ENCODE peak calls at places on chromosome 9, in six cellular contexts. One of them, this sample, is unnamed.

GRCh38 chr9:36866840-36867239 is 167.2 kb downstream of the PAX5 start:
- DNase-seq in heart left ventricle: no peak
- DNase-seq in esophagus squamous epithelium: no peak
- DNase-seq in HCT116: no peak
- DNase-seq in upper lobe of left lung: no peak
- DNase-seq in IMR-90: no peak
- DNase-seq in this sample: no peak

GRCh38 chr9:87567566-87567965 is 69.9 kb downstream of the DAPK1 start:
- DNase-seq in heart left ventricle: no peak
- DNase-seq in esophagus squamous epithelium: no peak
- DNase-seq in HCT116: no peak
- DNase-seq in upper lobe of left lung: no peak
- DNase-seq in IMR-90: no peak
- DNase-seq in this sample: no peak

GRCh38 chr9:34654317-34655083 is 2.5 kb downstream of the IL11RA start:
- DNase-seq in heart left ventricle: peak; percentile 85
- DNase-seq in esophagus squamous epithelium: no peak
- DNase-seq in HCT116: no peak
- DNase-seq in upper lobe of left lung: no peak
- DNase-seq in IMR-90: peak; percentile 57
- DNase-seq in this sample: no peak

GRCh38 chr9:8338249-8338721 is 538.7 kb upstream of the DMAC1 start:
- DNase-seq in heart left ventricle: no peak
- DNase-seq in esophagus squamous epithelium: no peak
- DNase-seq in HCT116: no peak
- DNase-seq in upper lobe of left lung: no peak
- DNase-seq in IMR-90: peak; percentile 7
- DNase-seq in this sample: no peak

GRCh38 chr9:118305371-118305770 is 601.2 kb downstream of the TLR4 start:
- DNase-seq in heart left ventricle: no peak
- DNase-seq in esophagus squamous epithelium: no peak
- DNase-seq in HCT116: no peak
- DNase-seq in upper lobe of left lung: no peak
- DNase-seq in IMR-90: no peak
- DNase-seq in this sample: no peak

GRCh38 chr9:87596862-87597261 is 99.2 kb downstream of the DAPK1 start:
- DNase-seq in heart left ventricle: peak; percentile 27
- DNase-seq in esophagus squamous epithelium: no peak
- DNase-seq in HCT116: no peak
- DNase-seq in upper lobe of left lung: peak; percentile 72
- DNase-seq in IMR-90: no peak
- DNase-seq in this sample: no peak

GRCh38 chr9:130266236-130267098 is 907 bp downstream of the HMCN2 start:
- DNase-seq in heart left ventricle: no peak
- DNase-seq in esophagus squamous epithelium: no peak
- DNase-seq in HCT116: no peak
- DNase-seq in upper lobe of left lung: no peak
- DNase-seq in IMR-90: no peak
- DNase-seq in this sample: peak; percentile 49

GRCh38 chr9:14935099-14935710 is 25.0 kb upstream of the FREM1 start:
- DNase-seq in heart left ventricle: no peak
- DNase-seq in esophagus squamous epithelium: no peak
- DNase-seq in HCT116: no peak
- DNase-seq in upper lobe of left lung: no peak
- DNase-seq in IMR-90: no peak
- DNase-seq in this sample: no peak

GRCh38 chr9:134891016-134891589 is 10.5 kb downstream of the FCN2 start:
- DNase-seq in heart left ventricle: no peak
- DNase-seq in esophagus squamous epithelium: no peak
- DNase-seq in HCT116: no peak
- DNase-seq in upper lobe of left lung: peak; percentile 20
- DNase-seq in IMR-90: no peak
- DNase-seq in this sample: no peak

GRCh38 chr9:95551406-95551805 is 34.6 kb upstream of the PTCH1 start:
- DNase-seq in heart left ventricle: no peak
- DNase-seq in esophagus squamous epithelium: no peak
- DNase-seq in HCT116: no peak
- DNase-seq in upper lobe of left lung: no peak
- DNase-seq in IMR-90: no peak
- DNase-seq in this sample: no peak

GRCh38 chr9:110220809-110221208 is 12.8 kb upstream of the C9orf152 start:
- DNase-seq in heart left ventricle: no peak
- DNase-seq in esophagus squamous epithelium: no peak
- DNase-seq in HCT116: no peak
- DNase-seq in upper lobe of left lung: no peak
- DNase-seq in IMR-90: no peak
- DNase-seq in this sample: no peak

GRCh38 chr9:135379540-135380267 is 99.9 kb upstream of the PPP1R26 start:
- DNase-seq in heart left ventricle: no peak
- DNase-seq in esophagus squamous epithelium: no peak
- DNase-seq in HCT116: no peak
- DNase-seq in upper lobe of left lung: no peak
- DNase-seq in IMR-90: no peak
- DNase-seq in this sample: no peak

GRCh38 chr9:118928723-118929122 is 440.5 kb downstream of the BRINP1 start:
- DNase-seq in heart left ventricle: no peak
- DNase-seq in esophagus squamous epithelium: no peak
- DNase-seq in HCT116: no peak
- DNase-seq in upper lobe of left lung: no peak
- DNase-seq in IMR-90: no peak
- DNase-seq in this sample: no peak

GRCh38 chr9:95012035-95012708 is 285.7 kb downstream of the AOPEP start:
- DNase-seq in heart left ventricle: no peak
- DNase-seq in esophagus squamous epithelium: no peak
- DNase-seq in HCT116: no peak
- DNase-seq in upper lobe of left lung: no peak
- DNase-seq in IMR-90: no peak
- DNase-seq in this sample: no peak

GRCh38 chr9:89791754-89792153 is 186.9 kb downstream of the GADD45G start:
- DNase-seq in heart left ventricle: no peak
- DNase-seq in esophagus squamous epithelium: no peak
- DNase-seq in HCT116: no peak
- DNase-seq in upper lobe of left lung: no peak
- DNase-seq in IMR-90: no peak
- DNase-seq in this sample: no peak

DNA sequence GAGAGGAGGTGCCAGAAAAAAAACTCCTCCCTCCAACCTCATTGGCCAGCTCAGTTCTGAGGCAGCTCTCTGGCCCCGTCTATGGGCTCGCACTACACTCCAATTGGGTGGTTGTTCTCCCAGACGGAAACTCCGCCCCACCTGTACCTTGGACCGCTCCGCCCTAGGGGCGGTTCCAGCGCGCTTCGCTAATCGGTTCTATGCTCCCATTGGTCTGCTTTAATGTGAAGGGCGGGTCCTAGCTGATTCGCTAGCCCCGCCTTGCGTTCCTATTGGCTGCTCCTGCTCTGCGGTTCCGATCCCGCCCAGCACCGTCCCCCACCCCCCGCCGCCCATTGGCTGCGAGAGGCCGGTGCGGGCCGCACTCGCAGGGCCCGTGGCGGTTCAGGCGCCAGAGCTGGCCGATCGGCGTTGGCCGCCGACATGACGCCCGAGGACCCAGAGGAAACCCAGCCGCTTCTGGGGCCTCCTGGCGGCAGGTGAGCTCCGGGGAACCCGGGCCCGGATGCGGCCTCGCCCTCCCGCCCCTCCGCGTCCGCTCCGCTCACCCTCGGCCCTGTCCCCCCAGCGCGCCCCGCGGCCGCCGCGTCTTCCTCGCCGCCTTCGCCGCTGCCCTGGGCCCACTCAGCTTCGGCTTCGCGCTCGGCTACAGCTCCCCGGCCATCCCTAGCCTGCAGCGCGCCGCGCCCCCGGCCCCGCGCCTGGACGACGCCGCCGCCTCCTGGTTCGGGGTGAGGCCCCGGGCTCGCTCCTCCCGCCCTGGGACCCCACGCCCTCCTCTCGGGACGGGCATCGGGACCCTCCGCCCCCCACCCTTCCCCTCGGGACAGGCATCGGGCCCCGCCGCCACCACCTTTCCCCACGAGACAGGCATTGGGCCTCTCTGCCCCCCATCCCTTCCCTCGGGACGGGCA is at the start of gene SLC2A8:
- DNase-seq in heart left ventricle: peak; percentile 99
- DNase-seq in esophagus squamous epithelium: peak; percentile 84
- DNase-seq in HCT116: peak; percentile 99
- DNase-seq in upper lobe of left lung: peak; percentile 99
- DNase-seq in IMR-90: peak; percentile 99
- DNase-seq in this sample: peak; percentile 99
- TF ChIP-seq POLR2A in heart left ventricle: peak; percentile 87
- TF ChIP-seq POLR2A in esophagus squamous epithelium: no peak
- TF ChIP-seq POLR2A in HCT116: no peak
- TF ChIP-seq POLR2A in upper lobe of left lung: peak; percentile 78
- TF ChIP-seq POLR2A in IMR-90: peak; percentile 78
- TF ChIP-seq POLR2A in this sample: peak; percentile 20

DNA sequence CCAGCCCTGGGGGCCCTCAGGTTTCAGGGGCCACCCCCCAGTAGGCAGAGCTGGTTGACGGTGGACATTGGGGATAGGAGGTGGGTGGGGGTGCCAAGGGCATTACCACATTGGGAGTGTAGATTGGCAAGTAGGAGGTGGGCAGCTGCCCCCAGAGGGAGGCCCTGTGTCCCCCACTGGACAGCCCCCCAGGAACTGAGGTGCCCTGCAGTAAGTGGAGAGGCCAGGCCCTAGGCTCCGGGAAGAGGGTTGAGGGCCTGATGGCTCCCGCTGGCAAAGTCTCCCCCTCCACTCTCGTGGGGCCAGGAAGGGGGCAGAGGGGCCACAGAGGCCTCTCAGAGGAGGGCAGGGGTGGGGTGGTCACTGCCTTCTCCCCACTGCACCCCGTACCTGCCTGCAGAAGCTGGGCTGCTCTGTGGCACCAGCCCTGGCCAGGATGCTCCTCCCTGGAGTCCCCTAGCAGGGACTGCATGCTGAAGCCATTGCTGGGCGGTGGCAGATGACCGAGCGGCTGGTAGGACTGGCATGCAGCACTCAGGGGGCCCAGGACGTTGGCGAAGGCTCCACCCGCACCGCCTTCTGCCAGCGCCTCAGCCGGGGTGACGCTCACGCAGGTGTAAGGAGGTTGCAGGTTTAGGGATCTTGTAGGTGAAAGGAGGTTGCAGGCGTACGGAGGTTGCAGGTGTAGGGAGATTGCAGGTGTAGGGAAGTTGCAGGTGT is 89.6 kb upstream of the CACNA1B start:
- DNase-seq in heart left ventricle: no peak
- DNase-seq in esophagus squamous epithelium: no peak
- DNase-seq in HCT116: no peak
- DNase-seq in upper lobe of left lung: no peak
- DNase-seq in IMR-90: no peak
- DNase-seq in this sample: no peak
- H3K4me3 ChIP-seq in heart left ventricle: no peak overlapping the region
- H3K4me3 ChIP-seq in esophagus squamous epithelium: no peak overlapping the region
- H3K4me3 ChIP-seq in HCT116: no peak overlapping the region
- H3K4me3 ChIP-seq in upper lobe of left lung: no peak overlapping the region
- H3K4me3 ChIP-seq in IMR-90: no peak overlapping the region
- H3K4me3 ChIP-seq in this sample: no peak overlapping the region

DNA sequence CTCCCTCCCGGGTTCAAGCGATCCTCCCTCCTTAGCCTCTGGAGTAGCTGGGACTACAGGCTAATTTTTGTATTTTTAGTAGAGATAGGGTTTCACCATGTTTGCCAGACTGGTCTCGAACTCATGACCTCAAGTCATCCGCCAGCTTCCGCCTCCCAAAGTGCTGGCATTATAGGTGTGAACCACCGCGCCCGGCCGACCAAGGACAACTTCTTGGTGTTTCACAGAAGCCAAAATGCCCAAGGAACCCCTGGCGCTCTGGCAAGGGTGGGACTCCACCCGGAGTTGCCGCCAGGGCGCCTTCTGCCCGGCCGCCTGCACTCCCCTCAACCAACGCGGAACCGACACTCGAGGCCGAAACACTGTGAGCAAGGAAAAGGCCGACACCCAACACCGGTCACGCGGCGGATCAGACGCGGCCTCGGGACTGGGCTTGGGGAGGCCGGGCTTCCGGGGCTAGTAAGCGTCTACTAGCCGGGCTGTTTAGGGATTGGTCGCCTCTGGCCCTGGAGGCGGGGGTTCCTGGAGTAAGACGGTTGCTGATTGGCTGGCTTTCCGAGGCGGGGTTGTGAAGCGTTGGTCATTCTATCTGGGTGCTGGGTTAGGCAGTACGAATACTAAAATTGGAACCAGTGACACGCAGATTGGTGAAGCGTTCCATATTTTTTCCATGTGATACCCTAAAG is 7.7 kb upstream of the CFAP157 start:
- DNase-seq in heart left ventricle: peak; percentile 97
- DNase-seq in esophagus squamous epithelium: peak; percentile 84
- DNase-seq in HCT116: peak; percentile 96
- DNase-seq in upper lobe of left lung: peak; percentile 99
- DNase-seq in IMR-90: peak; percentile 92
- DNase-seq in this sample: peak; percentile 99
- TF ChIP-seq CTCF in heart left ventricle: no peak
- TF ChIP-seq CTCF in esophagus squamous epithelium: peak; percentile 32
- TF ChIP-seq CTCF in HCT116: no peak
- TF ChIP-seq CTCF in upper lobe of left lung: peak; percentile 53
- TF ChIP-seq CTCF in IMR-90: no peak
- TF ChIP-seq CTCF in this sample: peak; percentile 41

GRCh38 chr9:21334603-21334968 is 618 bp downstream of the KLHL9 start:
- DNase-seq in heart left ventricle: no peak
- DNase-seq in esophagus squamous epithelium: no peak
- DNase-seq in HCT116: no peak
- DNase-seq in upper lobe of left lung: no peak
- DNase-seq in IMR-90: peak; percentile 13
- DNase-seq in this sample: no peak

GRCh38 chr9:21331676-21332402 is 3.4 kb downstream of the KLHL9 start:
- DNase-seq in heart left ventricle: no peak
- DNase-seq in esophagus squamous epithelium: no peak
- DNase-seq in HCT116: no peak
- DNase-seq in upper lobe of left lung: no peak
- DNase-seq in IMR-90: peak; percentile 34
- DNase-seq in this sample: no peak

GRCh38 chr9:21336467-21336866 is 1.3 kb upstream of the KLHL9 start:
- DNase-seq in heart left ventricle: no peak
- DNase-seq in esophagus squamous epithelium: no peak
- DNase-seq in HCT116: no peak
- DNase-seq in upper lobe of left lung: no peak
- DNase-seq in IMR-90: no peak
- DNase-seq in this sample: no peak

GRCh38 chr9:21340735-21341134 is 5.5 kb upstream of the KLHL9 start:
- DNase-seq in heart left ventricle: no peak
- DNase-seq in esophagus squamous epithelium: no peak
- DNase-seq in HCT116: no peak
- DNase-seq in upper lobe of left lung: no peak
- DNase-seq in IMR-90: no peak
- DNase-seq in this sample: no peak

DNA sequence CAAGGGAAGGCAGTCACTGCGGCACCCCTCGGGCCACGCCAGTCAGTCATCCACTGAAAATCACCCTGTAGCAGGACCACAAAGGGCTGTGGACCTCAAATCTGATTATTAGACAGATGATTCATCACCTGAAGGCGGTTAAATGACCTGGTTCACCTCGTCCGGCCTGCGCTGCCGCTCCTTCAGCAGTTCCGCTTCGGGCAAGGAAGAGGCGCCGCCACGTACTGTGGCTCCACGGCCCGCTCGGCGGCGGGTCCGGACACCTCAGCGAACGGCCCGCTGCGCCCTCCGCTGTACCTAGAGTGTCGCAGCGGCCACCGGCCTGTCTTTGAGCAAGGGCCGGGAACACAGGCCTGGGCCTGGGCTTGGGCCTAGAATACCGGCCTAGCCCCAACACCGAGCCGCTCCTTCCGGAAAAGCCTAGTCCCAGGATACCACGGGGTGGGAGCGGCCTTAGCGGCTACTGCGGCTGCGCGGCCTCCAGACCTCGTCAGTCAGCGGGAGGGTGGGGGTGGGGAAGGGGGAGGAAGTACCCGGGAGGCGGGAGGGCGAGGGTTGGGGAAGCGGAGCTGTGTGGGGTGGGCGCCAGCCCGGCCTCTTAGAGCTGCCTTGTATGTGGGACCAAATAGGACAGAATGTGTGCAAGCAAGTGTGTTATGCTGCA is at the start of gene KLHL9:
- DNase-seq in heart left ventricle: peak; percentile 94
- DNase-seq in esophagus squamous epithelium: peak; percentile 41
- DNase-seq in HCT116: peak; percentile 83
- DNase-seq in upper lobe of left lung: peak; percentile 91
- DNase-seq in IMR-90: peak; percentile 88
- DNase-seq in this sample: peak; percentile 95
- TF ChIP-seq POLR2A in heart left ventricle: peak; percentile 59
- TF ChIP-seq POLR2A in esophagus squamous epithelium: no peak
- TF ChIP-seq POLR2A in HCT116: peak; percentile 46
- TF ChIP-seq POLR2A in upper lobe of left lung: peak; percentile 63
- TF ChIP-seq POLR2A in IMR-90: peak; percentile 79
- TF ChIP-seq POLR2A in this sample: peak; percentile 47